ENCODE peak calls at places on chromosomes 11 and 22, in six cellular contexts. I, O, U, N, B and T are unnamed samples.

GRCh38 chr11:17992916-17993315 is 19.9 kb downstream of the SERGEF start:
- DNase-seq in I (no peak), O (no peak), U (no peak), N (no peak), B (no peak), T (no peak)

GRCh38 chr11:57456960-57457642 is 3.2 kb upstream of the RTN4RL2 start:
- DNase-seq in I (peak), O (peak), U (peak), N (peak), B (peak), T (peak)

GRCh38 chr11:68436985-68437926 is 23.3 kb upstream of the PPP6R3 start:
- DNase-seq in I (no peak), O (peak), U (peak), N (no peak), B (no peak), T (no peak)

GRCh38 chr11:102920118-102920684 is 35.3 kb downstream of the MMP13 start:
- DNase-seq in I (no peak), O (no peak), U (no peak), N (no peak), B (no peak), T (no peak)

GRCh38 chr22:27825174-27825573 is 23.6 kb upstream of the MN1 start:
- DNase-seq in I (no peak), O (no peak), U (no peak), N (no peak), B (no peak), T (no peak)

GRCh38 chr22:27515091-27515523 is 286.4 kb downstream of the MN1 start:
- DNase-seq in I (no peak), O (no peak), U (no peak), N (no peak), B (no peak), T (no peak)

GRCh38 chr11:62153087-62153395 is 29.2 kb downstream of the INCENP start:
- DNase-seq in I (no peak), O (no peak), U (no peak), N (no peak), B (no peak), T (no peak)

GRCh38 chr11:2769779-2770555 is 70.2 kb upstream of the KCNQ1OT1 start:
- DNase-seq in I (no peak), O (no peak), U (no peak), N (no peak), B (peak), T (no peak)

GRCh38 chr11:2198621-2199365 is 27.2 kb upstream of the TH start:
- DNase-seq in I (no peak), O (no peak), U (no peak), N (no peak), B (no peak), T (no peak)

GRCh38 chr11:108093128-108093904 is 28.1 kb upstream of the ACAT1 start:
- DNase-seq in I (no peak), O (no peak), U (no peak), N (no peak), B (no peak), T (no peak)

GRCh38 chr11:45279645-45280044 is 6.5 kb downstream of the SYT13 start:
- DNase-seq in I (no peak), O (no peak), U (no peak), N (no peak), B (no peak), T (no peak)

GRCh38 chr22:19565382-19565902 is 41.2 kb upstream of the CLDN5 start:
- DNase-seq in I (no peak), O (peak), U (no peak), N (no peak), B (no peak), T (no peak)

GRCh38 chr11:64456509-64457320 is 97.8 kb downstream of the RPS6KA4 start:
- DNase-seq in I (no peak), O (no peak), U (no peak), N (no peak), B (no peak), T (no peak)

GRCh38 chr11:1837171-1838076 is 1.4 kb upstream of the TNNI2 start:
- DNase-seq in I (peak), O (peak), U (peak), N (peak), B (peak), T (peak)

GRCh38 chr11:121681536-121681935 is 228.8 kb upstream of the SORL1-AS1 start:
- DNase-seq in I (no peak), O (no peak), U (no peak), N (no peak), B (no peak), T (no peak)

GRCh38 chr22:44193537-44193896 is 12.8 kb downstream of the PARVG start:
- DNase-seq in I (no peak), O (no peak), U (no peak), N (no peak), B (no peak), T (no peak)

GRCh38 chr11:29782447-29782846 is 234.4 kb downstream of the KCNA4 start:
- DNase-seq in I (no peak), O (no peak), U (no peak), N (no peak), B (no peak), T (no peak)

DNA sequence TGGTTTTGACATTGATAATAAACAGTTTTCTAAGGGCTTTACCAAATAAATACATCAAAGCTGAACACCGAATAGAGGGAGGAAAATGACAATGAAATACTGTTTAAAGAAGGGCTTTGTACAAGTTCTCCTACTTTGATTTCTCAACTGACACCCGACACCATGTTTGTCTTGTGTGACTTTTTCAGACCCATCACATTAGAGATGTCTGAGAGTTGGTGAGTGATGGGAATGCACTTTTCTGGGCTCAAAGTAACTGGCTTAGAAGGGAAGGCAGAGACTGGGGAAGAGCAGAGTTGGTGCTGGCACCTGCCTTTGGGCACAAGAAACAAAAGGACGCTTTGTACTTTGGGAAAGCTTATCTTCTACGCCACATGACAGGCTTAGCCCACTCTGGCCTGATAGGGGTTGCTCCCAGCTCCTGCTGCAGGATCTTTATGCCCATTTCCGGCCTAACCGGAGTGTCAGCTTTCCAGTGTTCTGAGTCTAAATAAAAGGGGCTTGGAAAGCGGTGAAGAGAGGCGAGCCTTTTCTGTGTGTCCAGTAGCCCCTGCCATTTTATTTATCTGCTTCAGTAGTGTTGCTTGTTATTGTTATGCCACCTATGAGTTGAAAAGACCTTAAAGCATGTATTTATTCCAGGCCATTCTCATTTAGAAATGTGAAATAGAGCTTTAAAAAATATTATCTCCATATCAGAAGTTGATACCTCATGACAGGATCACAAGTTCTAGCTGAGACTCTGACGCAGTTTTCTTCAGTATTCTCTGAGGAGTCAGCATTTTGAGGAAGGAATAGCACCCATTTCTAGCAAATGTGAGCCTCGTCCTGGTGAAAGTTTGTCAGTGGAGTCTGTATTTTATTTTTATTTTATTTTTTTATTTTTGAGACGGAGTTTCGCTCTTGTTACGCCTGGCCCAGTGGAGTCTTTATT is 24.2 kb downstream of the KREMEN1 start:
- DNase-seq in I (peak), O (peak), U (no peak), N (no peak), B (no peak), T (no peak)
- TF ChIP-seq EP300 in I (no peak), O (peak), U (no peak), N (no peak), B (no peak), T (no peak)

GRCh38 chr11:46593550-46594382 is at the start of gene AMBRA1:
- DNase-seq in I (peak), O (peak), U (peak), N (peak), B (peak), T (peak)
- TF ChIP-seq EP300 in I (no peak), O (peak), U (no peak), N (no peak), B (no peak), T (no peak)

GRCh38 chr22:40826984-40827741 is 8.0 kb upstream of the SLC25A17 start:
- DNase-seq in I (no peak), O (no peak), U (no peak), N (no peak), B (no peak), T (no peak)
- TF ChIP-seq EP300 in I (no peak), O (no peak), U (no peak), N (no peak), B (no peak), T (no peak)

DNA sequence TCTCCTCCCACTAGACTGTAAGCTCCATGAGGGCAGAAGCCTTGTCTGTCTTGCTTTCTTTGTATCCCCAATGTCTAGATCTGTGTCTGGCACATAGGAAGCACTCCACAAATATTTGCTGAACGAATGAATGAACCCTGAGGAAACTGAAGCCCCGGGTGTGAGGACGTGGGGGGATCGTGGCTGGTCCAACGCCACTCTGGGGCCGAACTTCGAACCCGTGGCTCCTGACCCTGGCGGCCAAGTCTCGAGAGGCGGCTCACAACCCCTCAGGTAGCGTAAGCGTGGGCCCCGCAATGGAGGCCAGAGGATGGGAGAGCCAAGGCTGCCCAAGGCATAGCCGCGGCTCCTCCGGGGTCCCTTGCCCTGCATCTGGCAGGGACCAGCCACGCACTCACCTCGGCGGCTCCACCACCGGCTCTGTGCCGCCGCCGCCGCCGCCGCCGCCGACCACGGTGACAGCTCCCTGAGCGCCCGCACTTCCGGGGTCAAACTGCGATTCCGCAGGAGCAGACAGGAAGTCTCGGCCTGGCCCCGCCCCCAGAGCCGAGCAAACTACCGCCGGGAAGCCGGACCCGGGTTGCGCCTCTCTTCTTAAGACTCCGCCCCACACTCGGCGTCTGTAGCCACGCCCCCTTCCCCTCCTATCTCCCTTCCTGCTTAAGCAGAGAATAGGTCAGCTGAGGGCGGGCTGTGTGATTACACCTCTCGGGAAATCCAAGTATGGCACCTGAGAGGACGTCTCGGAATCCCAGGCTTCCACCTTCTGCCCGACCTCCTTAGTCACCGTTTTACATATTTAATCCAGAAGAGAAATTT is at the start of gene ASCC2:
- DNase-seq in I (peak), O (peak), U (peak), N (peak), B (peak), T (peak)
- TF ChIP-seq EP300 in I (no peak), O (no peak), U (no peak), N (no peak), B (no peak), T (peak)